ENCODE peak calls at places on chromosomes 3 and 15, in ten cellular contexts. One of them, this sample, is unnamed.

GRCh38 chr15:61102281-61102680 is 126.8 kb downstream of the RORA start:
- DNase-seq in T1000: no peak
- DNase-seq in activated CD4-positive, alpha-beta memory T cell treated with anti-CD3 and anti-CD28 coated beads, Interleukin-2, amount 10 ng/mL, durations not matched to agents 7 days and 5 days: no peak
- DNase-seq in adrenal gland: no peak
- DNase-seq in germinal center: no peak
- DNase-seq in NCI-H345: no peak
- DNase-seq in WTC11: no peak
- DNase-seq in islet precursor cell: no peak
- DNase-seq in GM04504: no peak
- DNase-seq in aorta: no peak
- DNase-seq in this sample: no peak

GRCh38 chr15:63041982-63042878 is at the start of gene TPM1:
- DNase-seq in T1000: peak
- DNase-seq in activated CD4-positive, alpha-beta memory T cell treated with anti-CD3 and anti-CD28 coated beads, Interleukin-2, amount 10 ng/mL, durations not matched to agents 7 days and 5 days: no peak
- DNase-seq in adrenal gland: peak
- DNase-seq in germinal center: peak
- DNase-seq in NCI-H345: peak
- DNase-seq in WTC11: peak
- DNase-seq in islet precursor cell: peak
- DNase-seq in GM04504: peak
- DNase-seq in aorta: peak
- DNase-seq in this sample: peak

GRCh38 chr15:78316211-78317077 is 17.0 kb upstream of the SKIC8 start:
- DNase-seq in T1000: no peak
- DNase-seq in activated CD4-positive, alpha-beta memory T cell treated with anti-CD3 and anti-CD28 coated beads, Interleukin-2, amount 10 ng/mL, durations not matched to agents 7 days and 5 days: no peak
- DNase-seq in adrenal gland: no peak
- DNase-seq in germinal center: no peak
- DNase-seq in NCI-H345: no peak
- DNase-seq in WTC11: peak
- DNase-seq in islet precursor cell: no peak
- DNase-seq in GM04504: no peak
- DNase-seq in aorta: no peak
- DNase-seq in this sample: peak

GRCh38 chr15:95559875-95560394 is 770.6 kb upstream of the NR2F2 start:
- DNase-seq in T1000: peak
- DNase-seq in activated CD4-positive, alpha-beta memory T cell treated with anti-CD3 and anti-CD28 coated beads, Interleukin-2, amount 10 ng/mL, durations not matched to agents 7 days and 5 days: no peak
- DNase-seq in adrenal gland: peak
- DNase-seq in germinal center: no peak
- DNase-seq in NCI-H345: no peak
- DNase-seq in WTC11: no peak
- DNase-seq in islet precursor cell: peak
- DNase-seq in GM04504: peak
- DNase-seq in aorta: no peak
- DNase-seq in this sample: no peak

GRCh38 chr15:85745525-85745924 is 49.2 kb downstream of the KLHL25 start:
- DNase-seq in T1000: no peak
- DNase-seq in activated CD4-positive, alpha-beta memory T cell treated with anti-CD3 and anti-CD28 coated beads, Interleukin-2, amount 10 ng/mL, durations not matched to agents 7 days and 5 days: no peak
- DNase-seq in adrenal gland: no peak
- DNase-seq in germinal center: no peak
- DNase-seq in NCI-H345: no peak
- DNase-seq in WTC11: no peak
- DNase-seq in islet precursor cell: no peak
- DNase-seq in GM04504: no peak
- DNase-seq in aorta: peak
- DNase-seq in this sample: no peak

GRCh38 chr3:172096881-172097420 is 57.6 kb downstream of the FNDC3B start:
- DNase-seq in T1000: no peak
- DNase-seq in activated CD4-positive, alpha-beta memory T cell treated with anti-CD3 and anti-CD28 coated beads, Interleukin-2, amount 10 ng/mL, durations not matched to agents 7 days and 5 days: no peak
- DNase-seq in adrenal gland: no peak
- DNase-seq in germinal center: no peak
- DNase-seq in NCI-H345: no peak
- DNase-seq in WTC11: no peak
- DNase-seq in islet precursor cell: peak
- DNase-seq in GM04504: no peak
- DNase-seq in aorta: no peak
- DNase-seq in this sample: peak

GRCh38 chr3:17805461-17805940 is 63.1 kb upstream of the TBC1D5 start:
- DNase-seq in T1000: no peak
- DNase-seq in activated CD4-positive, alpha-beta memory T cell treated with anti-CD3 and anti-CD28 coated beads, Interleukin-2, amount 10 ng/mL, durations not matched to agents 7 days and 5 days: no peak
- DNase-seq in adrenal gland: no peak
- DNase-seq in germinal center: no peak
- DNase-seq in NCI-H345: no peak
- DNase-seq in WTC11: no peak
- DNase-seq in islet precursor cell: no peak
- DNase-seq in GM04504: no peak
- DNase-seq in aorta: no peak
- DNase-seq in this sample: no peak

GRCh38 chr3:71258116-71258515 is 325.4 kb downstream of the FOXP1 start:
- DNase-seq in T1000: no peak
- DNase-seq in activated CD4-positive, alpha-beta memory T cell treated with anti-CD3 and anti-CD28 coated beads, Interleukin-2, amount 10 ng/mL, durations not matched to agents 7 days and 5 days: no peak
- DNase-seq in adrenal gland: no peak
- DNase-seq in germinal center: no peak
- DNase-seq in NCI-H345: peak
- DNase-seq in WTC11: no peak
- DNase-seq in islet precursor cell: no peak
- DNase-seq in GM04504: peak
- DNase-seq in aorta: no peak
- DNase-seq in this sample: no peak

GRCh38 chr3:13532085-13532484 is 16.8 kb upstream of the FBLN2 start:
- DNase-seq in T1000: no peak
- DNase-seq in activated CD4-positive, alpha-beta memory T cell treated with anti-CD3 and anti-CD28 coated beads, Interleukin-2, amount 10 ng/mL, durations not matched to agents 7 days and 5 days: no peak
- DNase-seq in adrenal gland: no peak
- DNase-seq in germinal center: no peak
- DNase-seq in NCI-H345: no peak
- DNase-seq in WTC11: no peak
- DNase-seq in islet precursor cell: no peak
- DNase-seq in GM04504: no peak
- DNase-seq in aorta: no peak
- DNase-seq in this sample: no peak

GRCh38 chr15:66401130-66402021 is 14.7 kb downstream of the MAP2K1 start:
- DNase-seq in T1000: no peak
- DNase-seq in activated CD4-positive, alpha-beta memory T cell treated with anti-CD3 and anti-CD28 coated beads, Interleukin-2, amount 10 ng/mL, durations not matched to agents 7 days and 5 days: peak
- DNase-seq in adrenal gland: no peak
- DNase-seq in germinal center: no peak
- DNase-seq in NCI-H345: no peak
- DNase-seq in WTC11: peak
- DNase-seq in islet precursor cell: peak
- DNase-seq in GM04504: no peak
- DNase-seq in aorta: no peak
- DNase-seq in this sample: no peak

GRCh38 chr15:61639491-61639890 is 410.4 kb upstream of the RORA start:
- DNase-seq in T1000: no peak
- DNase-seq in activated CD4-positive, alpha-beta memory T cell treated with anti-CD3 and anti-CD28 coated beads, Interleukin-2, amount 10 ng/mL, durations not matched to agents 7 days and 5 days: no peak
- DNase-seq in adrenal gland: no peak
- DNase-seq in germinal center: no peak
- DNase-seq in NCI-H345: no peak
- DNase-seq in WTC11: no peak
- DNase-seq in islet precursor cell: no peak
- DNase-seq in GM04504: no peak
- DNase-seq in aorta: no peak
- DNase-seq in this sample: no peak

GRCh38 chr3:69872783-69873378 is 126.7 kb upstream of the SAMMSON start:
- DNase-seq in T1000: no peak
- DNase-seq in activated CD4-positive, alpha-beta memory T cell treated with anti-CD3 and anti-CD28 coated beads, Interleukin-2, amount 10 ng/mL, durations not matched to agents 7 days and 5 days: no peak
- DNase-seq in adrenal gland: no peak
- DNase-seq in germinal center: no peak
- DNase-seq in NCI-H345: no peak
- DNase-seq in WTC11: no peak
- DNase-seq in islet precursor cell: no peak
- DNase-seq in GM04504: no peak
- DNase-seq in aorta: no peak
- DNase-seq in this sample: no peak

GRCh38 chr15:19973718-19974117 is 567.9 kb downstream of the GOLGA6L6 start:
- DNase-seq in T1000: no peak
- DNase-seq in activated CD4-positive, alpha-beta memory T cell treated with anti-CD3 and anti-CD28 coated beads, Interleukin-2, amount 10 ng/mL, durations not matched to agents 7 days and 5 days: no peak
- DNase-seq in adrenal gland: no peak
- DNase-seq in germinal center: no peak
- DNase-seq in NCI-H345: no peak
- DNase-seq in WTC11: no peak
- DNase-seq in islet precursor cell: no peak
- DNase-seq in GM04504: no peak
- DNase-seq in aorta: no peak
- DNase-seq in this sample: no peak

GRCh38 chr3:156762631-156763185 is 63.4 kb upstream of the LEKR1 start:
- DNase-seq in T1000: no peak
- DNase-seq in activated CD4-positive, alpha-beta memory T cell treated with anti-CD3 and anti-CD28 coated beads, Interleukin-2, amount 10 ng/mL, durations not matched to agents 7 days and 5 days: no peak
- DNase-seq in adrenal gland: no peak
- DNase-seq in germinal center: no peak
- DNase-seq in NCI-H345: no peak
- DNase-seq in WTC11: no peak
- DNase-seq in islet precursor cell: no peak
- DNase-seq in GM04504: peak
- DNase-seq in aorta: no peak
- DNase-seq in this sample: no peak

GRCh38 chr3:196163687-196164493 is 47.3 kb downstream of the ZDHHC19 start:
- DNase-seq in T1000: no peak
- DNase-seq in activated CD4-positive, alpha-beta memory T cell treated with anti-CD3 and anti-CD28 coated beads, Interleukin-2, amount 10 ng/mL, durations not matched to agents 7 days and 5 days: no peak
- DNase-seq in adrenal gland: no peak
- DNase-seq in germinal center: no peak
- DNase-seq in NCI-H345: no peak
- DNase-seq in WTC11: no peak
- DNase-seq in islet precursor cell: peak
- DNase-seq in GM04504: no peak
- DNase-seq in aorta: no peak
- DNase-seq in this sample: no peak

GRCh38 chr3:156297582-156297981 is 177.2 kb downstream of the KCNAB1 start:
- DNase-seq in T1000: no peak
- DNase-seq in activated CD4-positive, alpha-beta memory T cell treated with anti-CD3 and anti-CD28 coated beads, Interleukin-2, amount 10 ng/mL, durations not matched to agents 7 days and 5 days: no peak
- DNase-seq in adrenal gland: no peak
- DNase-seq in germinal center: no peak
- DNase-seq in NCI-H345: no peak
- DNase-seq in WTC11: no peak
- DNase-seq in islet precursor cell: no peak
- DNase-seq in GM04504: no peak
- DNase-seq in aorta: no peak
- DNase-seq in this sample: no peak

GRCh38 chr3:11001020-11001657 is 8.6 kb downstream of the SLC6A1 start:
- DNase-seq in T1000: no peak
- DNase-seq in activated CD4-positive, alpha-beta memory T cell treated with anti-CD3 and anti-CD28 coated beads, Interleukin-2, amount 10 ng/mL, durations not matched to agents 7 days and 5 days: no peak
- DNase-seq in adrenal gland: peak
- DNase-seq in germinal center: no peak
- DNase-seq in NCI-H345: no peak
- DNase-seq in WTC11: no peak
- DNase-seq in islet precursor cell: no peak
- DNase-seq in GM04504: no peak
- DNase-seq in aorta: no peak
- DNase-seq in this sample: no peak

GRCh38 chr3:66037986-66038369 is 740 bp downstream of the MAGI1 start:
- DNase-seq in T1000: no peak
- DNase-seq in activated CD4-positive, alpha-beta memory T cell treated with anti-CD3 and anti-CD28 coated beads, Interleukin-2, amount 10 ng/mL, durations not matched to agents 7 days and 5 days: no peak
- DNase-seq in adrenal gland: no peak
- DNase-seq in germinal center: peak
- DNase-seq in NCI-H345: peak
- DNase-seq in WTC11: peak
- DNase-seq in islet precursor cell: no peak
- DNase-seq in GM04504: no peak
- DNase-seq in aorta: peak
- DNase-seq in this sample: no peak

GRCh38 chr15:64842099-64842940 is 605 bp downstream of the PLEKHO2 start:
- DNase-seq in T1000: no peak
- DNase-seq in activated CD4-positive, alpha-beta memory T cell treated with anti-CD3 and anti-CD28 coated beads, Interleukin-2, amount 10 ng/mL, durations not matched to agents 7 days and 5 days: no peak
- DNase-seq in adrenal gland: no peak
- DNase-seq in germinal center: no peak
- DNase-seq in NCI-H345: no peak
- DNase-seq in WTC11: no peak
- DNase-seq in islet precursor cell: peak
- DNase-seq in GM04504: no peak
- DNase-seq in aorta: no peak
- DNase-seq in this sample: no peak

GRCh38 chr3:135618123-135618522 is 347.4 kb upstream of the PPP2R3A start:
- DNase-seq in T1000: no peak
- DNase-seq in activated CD4-positive, alpha-beta memory T cell treated with anti-CD3 and anti-CD28 coated beads, Interleukin-2, amount 10 ng/mL, durations not matched to agents 7 days and 5 days: no peak
- DNase-seq in adrenal gland: no peak
- DNase-seq in germinal center: no peak
- DNase-seq in NCI-H345: no peak
- DNase-seq in WTC11: no peak
- DNase-seq in islet precursor cell: no peak
- DNase-seq in GM04504: no peak
- DNase-seq in aorta: no peak
- DNase-seq in this sample: no peak

GRCh38 chr3:173977747-173978146 is 580.2 kb downstream of the NLGN1 start:
- DNase-seq in T1000: peak
- DNase-seq in activated CD4-positive, alpha-beta memory T cell treated with anti-CD3 and anti-CD28 coated beads, Interleukin-2, amount 10 ng/mL, durations not matched to agents 7 days and 5 days: no peak
- DNase-seq in adrenal gland: no peak
- DNase-seq in germinal center: no peak
- DNase-seq in NCI-H345: no peak
- DNase-seq in WTC11: no peak
- DNase-seq in islet precursor cell: no peak
- DNase-seq in GM04504: peak
- DNase-seq in aorta: no peak
- DNase-seq in this sample: no peak

GRCh38 chr3:71585126-71585525 is 1.6 kb upstream of the FOXP1 start:
- DNase-seq in T1000: no peak
- DNase-seq in activated CD4-positive, alpha-beta memory T cell treated with anti-CD3 and anti-CD28 coated beads, Interleukin-2, amount 10 ng/mL, durations not matched to agents 7 days and 5 days: no peak
- DNase-seq in adrenal gland: peak
- DNase-seq in germinal center: no peak
- DNase-seq in NCI-H345: no peak
- DNase-seq in WTC11: no peak
- DNase-seq in islet precursor cell: no peak
- DNase-seq in GM04504: no peak
- DNase-seq in aorta: no peak
- DNase-seq in this sample: no peak

GRCh38 chr3:159634414-159634813 is 354.2 kb upstream of the IL12A start:
- DNase-seq in T1000: no peak
- DNase-seq in activated CD4-positive, alpha-beta memory T cell treated with anti-CD3 and anti-CD28 coated beads, Interleukin-2, amount 10 ng/mL, durations not matched to agents 7 days and 5 days: no peak
- DNase-seq in adrenal gland: no peak
- DNase-seq in germinal center: no peak
- DNase-seq in NCI-H345: peak
- DNase-seq in WTC11: no peak
- DNase-seq in islet precursor cell: peak
- DNase-seq in GM04504: no peak
- DNase-seq in aorta: no peak
- DNase-seq in this sample: no peak

GRCh38 chr3:123028233-123028828 is 768 bp upstream of the SEMA5B start:
- DNase-seq in T1000: no peak
- DNase-seq in activated CD4-positive, alpha-beta memory T cell treated with anti-CD3 and anti-CD28 coated beads, Interleukin-2, amount 10 ng/mL, durations not matched to agents 7 days and 5 days: peak
- DNase-seq in adrenal gland: peak
- DNase-seq in germinal center: peak
- DNase-seq in NCI-H345: peak
- DNase-seq in WTC11: peak
- DNase-seq in islet precursor cell: no peak
- DNase-seq in GM04504: peak
- DNase-seq in aorta: no peak
- DNase-seq in this sample: no peak